ENCODE peak calls at places on chromosomes 16 and 17, in four cellular contexts. X, C, B and M are unnamed samples.

GRCh38 chr16:67672739-67673662 is 6.4 kb downstream of the C16orf86 start:
- DNase-seq in X (peak; percentile 42), C (peak; percentile 76), B (peak; percentile 79), M (peak; percentile 74)

GRCh38 chr16:30185683-30186421 is 2.5 kb downstream of the CORO1A start:
- DNase-seq in X (no peak), C (no peak), B (peak; percentile 73), M (peak; percentile 72)

GRCh38 chr17:63834431-63835166 is 7.1 kb upstream of the FTSJ3 start:
- DNase-seq in X (peak; percentile 83), C (peak; percentile 80), B (no peak), M (peak; percentile 74)

GRCh38 chr17:40735016-40735415 is 20.1 kb downstream of the KRT25 start:
- DNase-seq in X (no peak), C (no peak), B (no peak), M (no peak)

GRCh38 chr17:74853048-74853397 is 6.7 kb downstream of the GRIN2C start:
- DNase-seq in X (no peak), C (no peak), B (no peak), M (no peak)

GRCh38 chr17:38705803-38706624 is 941 bp downstream of the MLLT6 start:
- DNase-seq in X (no peak), C (peak; percentile 73), B (peak; percentile 50), M (peak; percentile 32)

GRCh38 chr17:51275381-51275780 is 15.0 kb downstream of the UTP18 start:
- DNase-seq in X (no peak), C (no peak), B (no peak), M (no peak)

GRCh38 chr16:89598199-89598598 is 15.2 kb upstream of the DPEP1 start:
- DNase-seq in X (no peak), C (no peak), B (no peak), M (no peak)

GRCh38 chr17:82457071-82457789 is 1.3 kb upstream of the NARF start:
- DNase-seq in X (no peak), C (no peak), B (peak; percentile 60), M (no peak)

GRCh38 chr16:85605051-85605911 is 7.8 kb upstream of the GSE1 start:
- DNase-seq in X (no peak), C (no peak), B (no peak), M (no peak)

GRCh38 chr16:76278976-76279375 is 1.8 kb downstream of the CNTNAP4 start:
- DNase-seq in X (no peak), C (no peak), B (no peak), M (no peak)

GRCh38 chr17:15279011-15279477 is 13.9 kb upstream of the PMP22 start:
- DNase-seq in X (no peak), C (no peak), B (no peak), M (peak; percentile 75)

GRCh38 chr17:55661359-55661758 is 61.3 kb downstream of the TMEM100 start:
- DNase-seq in X (no peak), C (no peak), B (no peak), M (no peak)

GRCh38 chr16:89103781-89104180 is 10.1 kb downstream of the ACSF3 start:
- DNase-seq in X (no peak), C (no peak), B (no peak), M (no peak)

GRCh38 chr17:38449364-38449763 is 21.1 kb downstream of the ARHGAP23 start:
- DNase-seq in X (no peak), C (no peak), B (no peak), M (no peak)

GRCh38 chr17:79438045-79438444 is 172.8 kb downstream of the RBFOX3 start:
- DNase-seq in X (no peak), C (no peak), B (no peak), M (no peak)

GRCh38 chr16:31875112-31875803 is 1.7 kb downstream of the ZNF267 start:
- DNase-seq in X (no peak), C (no peak), B (no peak), M (no peak)

GRCh38 chr17:61225178-61225577 is 174.5 kb upstream of the TBX2 start:
- DNase-seq in X (no peak), C (no peak), B (no peak), M (no peak)

GRCh38 chr16:31435341-31436220 is 7.0 kb downstream of the ZNF843 start:
- DNase-seq in X (no peak), C (no peak), B (no peak), M (no peak)

GRCh38 chr17:63702223-63702577 is 2.3 kb upstream of the LIMD2 start:
- DNase-seq in X (no peak), C (peak; percentile 14), B (peak; percentile 56), M (no peak)

GRCh38 chr17:3506054-3506453 is 30.3 kb downstream of the ASPA start:
- DNase-seq in X (no peak), C (no peak), B (no peak), M (no peak)

GRCh38 chr17:70775667-70776066 is 606.3 kb downstream of the KCNJ2 start:
- DNase-seq in X (no peak), C (no peak), B (no peak), M (no peak)

GRCh38 chr16:19177111-19177747 is 9.2 kb downstream of the SYT17 start:
- DNase-seq in X (no peak), C (no peak), B (no peak), M (no peak)

GRCh38 chr17:33318241-33318640 is 25.1 kb upstream of the ASIC2 start:
- DNase-seq in X (no peak), C (no peak), B (no peak), M (no peak)

GRCh38 chr16:5487728-5488127 is 390.1 kb upstream of the EEF2KMT start:
- DNase-seq in X (no peak), C (no peak), B (no peak), M (no peak)

GRCh38 chr17:48215583-48216139 is 108.1 kb downstream of the SNX11 start:
- DNase-seq in X (peak; percentile 71), C (no peak), B (peak; percentile 11), M (peak; percentile 29)

GRCh38 chr17:40563371-40564052 is 1.8 kb downstream of the CCR7 start:
- DNase-seq in X (no peak), C (no peak), B (no peak), M (no peak)

GRCh38 chr17:39174907-39175694 is 9.1 kb upstream of the ARL5C start:
- DNase-seq in X (peak; percentile 26), C (peak; percentile 88), B (peak; percentile 78), M (peak; percentile 56)

GRCh38 chr17:52271781-52272180 is 113.3 kb upstream of the CA10 start:
- DNase-seq in X (no peak), C (no peak), B (no peak), M (no peak)

GRCh38 chr16:74035816-74036215 is 260.8 kb upstream of the PSMD7 start:
- DNase-seq in X (peak; percentile 7), C (no peak), B (no peak), M (no peak)

GRCh38 chr16:86953631-86954465 is 363.3 kb downstream of the C16orf95 start:
- DNase-seq in X (no peak), C (no peak), B (no peak), M (no peak)

GRCh38 chr17:66191607-66192377 is at the start of gene CEP112:
- DNase-seq in X (peak; percentile 69), C (peak; percentile 91), B (peak; percentile 85), M (peak; percentile 58)
- H3K27ac ChIP-seq in X (peak within 1 kb of the TSS; percentile 64), C (peak within 1 kb of the TSS; percentile 67), B (peak within 1 kb of the TSS; percentile 83), M (peak within 1 kb of the TSS; percentile 64)

GRCh38 chr17:77741109-77741508 is 217.4 kb upstream of the TNRC6C start:
- DNase-seq in X (no peak), C (peak; percentile 32), B (no peak), M (peak; percentile 6)

GRCh38 chr17:77740481-77740880 is 218.0 kb upstream of the TNRC6C start:
- DNase-seq in X (no peak), C (no peak), B (no peak), M (no peak)

GRCh38 chr17:77736721-77737120 is 221.8 kb upstream of the TNRC6C start:
- DNase-seq in X (no peak), C (no peak), B (no peak), M (no peak)

GRCh38 chr17:77737442-77738265 is 220.8 kb upstream of the TNRC6C start:
- DNase-seq in X (no peak), C (no peak), B (no peak), M (no peak)

DNA sequence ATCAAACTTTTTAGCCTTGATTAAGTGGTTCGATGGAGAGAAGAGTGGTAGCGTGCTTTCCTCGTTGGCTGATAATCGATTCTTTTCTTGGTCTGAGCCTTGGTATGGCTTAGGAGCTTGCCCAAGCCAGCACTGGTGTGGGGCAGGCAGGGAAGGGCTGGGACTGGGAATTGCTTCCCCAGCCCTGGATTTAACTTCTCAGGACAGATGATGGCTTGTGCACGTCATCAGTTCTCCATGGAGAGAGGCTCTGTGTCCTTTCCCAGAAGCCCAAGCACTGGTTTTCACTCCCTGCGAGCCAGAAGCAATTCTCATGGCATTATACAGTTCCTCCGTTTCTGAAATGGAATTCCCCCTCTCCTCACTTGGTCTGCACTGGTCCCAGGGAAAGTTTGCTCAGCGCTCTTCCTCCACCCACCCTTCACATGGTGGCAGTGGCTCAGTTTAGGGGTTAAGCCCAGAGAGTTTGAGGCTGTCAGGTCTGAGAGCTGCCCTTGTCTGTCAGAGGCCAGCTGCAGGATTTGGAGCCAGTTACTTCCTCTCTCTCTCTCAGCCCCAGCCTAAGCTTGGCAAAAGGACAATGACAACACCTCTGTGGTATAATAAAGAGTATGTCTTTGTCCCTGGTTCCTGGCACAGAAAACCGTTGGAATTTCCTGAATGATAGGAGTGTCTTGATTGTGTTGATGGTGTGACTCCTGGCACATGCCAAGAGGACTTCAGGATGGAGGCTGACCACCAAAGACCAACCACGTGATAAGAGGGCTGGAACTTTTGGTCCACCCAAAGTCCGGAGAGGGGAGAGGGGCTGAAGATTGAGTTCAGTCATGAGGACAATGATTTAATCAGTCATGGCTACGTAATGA is 219.6 kb upstream of the TNRC6C start:
- DNase-seq in X (no peak), C (peak; percentile 26), B (no peak), M (no peak)
- H3K4me1 ChIP-seq in X (no peaks in the 10 kb centered on the region), C (peaks cover 16% of the 10 kb centered on the region), B (peaks cover 15% of the 10 kb centered on the region), M (no peaks in the 10 kb centered on the region)

GRCh38 chr16:2751577-2752034 is 832 bp upstream of the SRRM2 start:
- DNase-seq in X (peak; percentile 60), C (peak; percentile 51), B (peak; percentile 33), M (no peak)
- H3K27ac ChIP-seq in X (peak overlapping the region; percentile 100), C (peak overlapping the region; percentile 93), B (peak overlapping the region; percentile 100), M (peak overlapping the region; percentile 99)

GRCh38 chr16:75251280-75252048 is at the start of gene BCAR1:
- DNase-seq in X (no peak), C (peak; percentile 93), B (peak; percentile 88), M (peak; percentile 83)
- H3K4me1 ChIP-seq in X (peaks cover 57% of the 10 kb centered on the region), C (peaks cover 84% of the 10 kb centered on the region), B (peaks cover 70% of the 10 kb centered on the region), M (peaks cover 6% of the 10 kb centered on the region)